ENCODE peak calls at places on chromosome 7, in four cellular contexts. J is heart left ventricle, F is foreskin fibroblast, H is astrocyte of the spinal cord. X is an unnamed sample.

GRCh38 chr7:123649956-123650355 is 5.7 kb upstream of the LMOD2 start:
- DNase-seq in J (no peak), F (no peak), H (peak), X (peak)

GRCh38 chr7:152989889-152990380 is 230.4 kb downstream of the ACTR3B start:
- DNase-seq in J (no peak), F (no peak), H (no peak), X (no peak)

GRCh38 chr7:43721193-43721806 is 8.0 kb downstream of the COA1 start:
- DNase-seq in J (no peak), F (peak), H (peak), X (peak)

GRCh38 chr7:142885311-142886230 is at the start of gene TRPV6:
- DNase-seq in J (no peak), F (no peak), H (no peak), X (no peak)

GRCh38 chr7:129514683-129515082 is 12.4 kb downstream of the SMKR1 start:
- DNase-seq in J (no peak), F (peak), H (peak), X (peak)

GRCh38 chr7:83921798-83922607 is 272.6 kb downstream of the SEMA3A start:
- DNase-seq in J (no peak), F (peak), H (peak), X (peak)

GRCh38 chr7:45874408-45875131 is 1.7 kb upstream of the CCDC201 start:
- DNase-seq in J (no peak), F (peak), H (peak), X (peak)

GRCh38 chr7:294440-295154 is 4.6 kb downstream of the FOXL3 start:
- DNase-seq in J (no peak), F (no peak), H (no peak), X (no peak)

GRCh38 chr7:34357068-34357467 is 300.9 kb upstream of the NPSR1 start:
- DNase-seq in J (no peak), F (no peak), H (peak), X (no peak)

GRCh38 chr7:120834726-120835125 is 23.2 kb downstream of the TSPAN12 start:
- DNase-seq in J (no peak), F (no peak), H (no peak), X (no peak)

GRCh38 chr7:105268056-105268455 is 120.7 kb downstream of the SRPK2 start:
- DNase-seq in J (no peak), F (peak), H (peak), X (peak)

GRCh38 chr7:43674559-43675436 is 54.5 kb downstream of the COA1 start:
- DNase-seq in J (no peak), F (peak), H (peak), X (peak)

GRCh38 chr7:78279035-78279434 is 480.5 kb downstream of the PHTF2 start:
- DNase-seq in J (no peak), F (peak), H (peak), X (peak)

GRCh38 chr7:122299935-122300606 is 4.5 kb downstream of the FEZF1 start:
- DNase-seq in J (no peak), F (no peak), H (no peak), X (no peak)

GRCh38 chr7:81534996-81535395 is 234.9 kb downstream of the HGF start:
- DNase-seq in J (no peak), F (no peak), H (no peak), X (peak)

GRCh38 chr7:33981686-33982424 is 76.5 kb downstream of the BMPER start:
- DNase-seq in J (no peak), F (peak), H (no peak), X (peak)

GRCh38 chr7:23628370-23628769 is 31.2 kb downstream of the CCDC126 start:
- DNase-seq in J (no peak), F (no peak), H (no peak), X (no peak)

GRCh38 chr7:36358589-36358988 is 31.1 kb upstream of the ANLN start:
- DNase-seq in J (no peak), F (no peak), H (no peak), X (no peak)

GRCh38 chr7:2084331-2084730 is 148.4 kb downstream of the MAD1L1 start:
- DNase-seq in J (no peak), F (no peak), H (no peak), X (no peak)

GRCh38 chr7:158613481-158613880 is 25.9 kb upstream of the PTPRN2 start:
- DNase-seq in J (no peak), F (no peak), H (no peak), X (no peak)

GRCh38 chr7:5425507-5426225 is 2.0 kb upstream of the TNRC18 start:
- DNase-seq in J (peak), F (peak), H (peak), X (peak)

GRCh38 chr7:114944742-114945625 is 23.1 kb downstream of the MDFIC start:
- DNase-seq in J (peak), F (peak), H (peak), X (peak)

GRCh38 chr7:116547347-116547746 is 22.5 kb downstream of the CAV1 start:
- DNase-seq in J (no peak), F (peak), H (no peak), X (peak)

GRCh38 chr7:101870361-101871062 is 53.1 kb downstream of the CUX1 start:
- DNase-seq in J (no peak), F (no peak), H (no peak), X (no peak)
- TF ChIP-seq CTCF in J (no peak), F (no peak), H (peak), X (no peak)

GRCh38 chr7:27640914-27641570 is 21.6 kb downstream of the HIBADH start:
- DNase-seq in J (peak), F (peak), H (peak), X (peak)
- H3K4me3 ChIP-seq in J (no peak), F (no peak), H (no peak), X (no peak)

GRCh38 chr7:149147072-149147729 is at the start of gene ZNF398:
- DNase-seq in J (peak), F (peak), H (peak), X (peak)
- TF ChIP-seq CTCF in J (peak), F (peak), H (peak), X (no peak)

DNA sequence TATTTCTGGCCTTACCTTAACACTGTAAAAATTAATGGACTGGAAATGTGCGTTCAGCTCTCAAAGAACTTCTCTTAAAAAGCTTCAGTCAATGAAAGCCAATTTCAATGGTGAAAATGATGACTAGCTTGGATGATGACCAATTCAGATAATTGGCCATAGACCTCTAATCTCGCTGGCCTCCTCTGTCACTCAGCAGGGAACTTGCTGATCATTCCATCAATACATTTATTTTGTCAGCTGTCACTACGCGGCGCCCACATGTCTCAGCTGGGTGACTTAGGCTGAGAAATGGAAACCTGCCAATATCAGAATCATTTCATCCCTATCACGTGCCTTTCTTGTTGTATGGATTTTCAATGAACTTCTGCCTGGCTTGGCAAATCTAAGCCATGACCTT is 673.0 kb upstream of the AUTS2 start:
- DNase-seq in J (no peak), F (no peak), H (no peak), X (no peak)
- H3K4me3 ChIP-seq in J (no peak), F (no peak), H (no peak), X (no peak)

DNA sequence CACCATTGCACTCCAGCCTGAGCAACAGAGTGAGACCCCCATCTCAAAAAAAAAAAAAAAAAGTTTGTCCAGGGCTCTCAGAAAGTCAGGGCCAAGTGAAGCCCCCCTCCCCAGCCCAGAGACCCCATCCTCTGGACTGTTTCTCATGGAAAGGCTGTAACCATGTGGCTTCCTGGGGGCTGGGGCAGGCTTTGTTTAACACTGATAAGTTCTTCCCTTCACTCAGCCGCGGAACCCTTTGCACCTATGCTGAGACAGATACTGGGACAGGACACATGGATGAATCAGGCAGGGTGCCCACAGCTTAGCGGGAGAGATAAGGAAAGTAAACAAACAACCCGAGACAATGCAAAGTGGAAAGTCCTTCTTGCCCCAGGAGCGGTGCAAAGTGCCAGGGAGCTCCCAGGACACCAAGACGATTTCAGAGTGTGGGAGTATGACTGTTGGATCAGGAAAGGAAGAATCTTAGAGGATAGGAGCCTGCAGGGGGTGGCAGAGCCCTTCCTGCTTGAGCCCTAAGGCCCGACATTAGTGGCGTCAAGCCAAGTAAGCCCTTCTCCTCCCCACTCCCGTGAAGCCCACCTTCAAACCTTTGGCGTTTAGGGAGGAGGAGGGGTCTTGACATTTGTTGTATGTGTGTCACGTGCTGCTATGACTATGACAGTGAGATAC is 11.6 kb downstream of the MLXIPL start:
- DNase-seq in J (no peak), F (no peak), H (peak), X (peak)
- TF ChIP-seq CTCF in J (no peak), F (no peak), H (peak), X (peak)

GRCh38 chr7:21724562-21724961 is 181.7 kb downstream of the DNAH11 start:
- DNase-seq in J (no peak), F (no peak), H (no peak), X (no peak)
- H3K4me3 ChIP-seq in J (no peak), F (no peak), H (no peak), X (no peak)

GRCh38 chr7:30556854-30557644 is 37.6 kb upstream of the GARS1 start:
- DNase-seq in J (no peak), F (no peak), H (peak), X (peak)
- TF ChIP-seq CTCF in J (no peak), F (no peak), H (no peak), X (no peak)

GRCh38 chr7:90246184-90246583 is 1.2 kb downstream of the CFAP69 start:
- DNase-seq in J (no peak), F (no peak), H (peak), X (peak)

GRCh38 chr7:90248706-90249105 is 3.7 kb downstream of the CFAP69 start:
- DNase-seq in J (no peak), F (no peak), H (no peak), X (no peak)

GRCh38 chr7:90244909-90245841 is at the start of gene CFAP69:
- DNase-seq in J (peak), F (peak), H (peak), X (peak)

GRCh38 chr7:90251304-90251635 is 6.3 kb downstream of the CFAP69 start:
- DNase-seq in J (no peak), F (no peak), H (no peak), X (peak)

DNA sequence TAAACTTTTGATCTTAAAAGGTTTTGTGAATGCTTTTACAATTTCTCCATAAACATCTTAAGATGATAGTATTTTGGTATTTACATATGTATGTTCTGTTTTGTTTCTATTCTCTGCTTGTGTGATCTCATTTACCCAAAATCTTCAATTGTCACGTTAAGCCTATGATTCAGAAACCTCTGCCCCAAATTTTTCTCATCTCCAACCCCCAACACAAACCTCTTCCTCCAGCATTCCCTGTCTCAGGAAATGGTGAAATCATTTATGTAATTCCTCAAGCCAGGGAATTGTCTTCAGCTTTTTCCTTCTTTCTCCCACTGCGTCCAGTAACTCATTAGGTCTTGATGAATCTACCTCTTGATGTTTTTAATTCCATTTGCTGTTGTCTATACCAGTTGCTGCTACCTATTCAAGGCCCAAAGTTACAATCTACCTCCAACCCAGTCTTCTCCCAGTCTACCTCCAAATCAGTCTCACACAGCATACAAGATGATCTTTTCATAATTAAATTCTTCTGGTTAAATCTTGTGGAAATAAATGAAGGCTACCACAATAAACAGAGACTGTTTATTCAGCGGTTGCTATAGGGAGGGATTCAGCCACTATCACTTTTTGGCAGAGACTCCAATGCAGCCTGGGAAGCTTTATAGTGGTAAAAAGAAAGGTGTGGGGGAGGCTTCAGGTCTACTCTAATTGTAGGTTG is 5.8 kb downstream of the CFAP69 start:
- DNase-seq in J (no peak), F (peak), H (peak), X (peak)
- H3K4me3 ChIP-seq in J (no peak), F (no peak), H (no peak), X (no peak)

GRCh38 chr7:12674861-12675260 is 12.6 kb upstream of the ARL4A start:
- DNase-seq in J (no peak), F (peak), H (peak), X (peak)
- TF ChIP-seq CTCF in J (no peak), F (peak), H (peak), X (peak)

DNA sequence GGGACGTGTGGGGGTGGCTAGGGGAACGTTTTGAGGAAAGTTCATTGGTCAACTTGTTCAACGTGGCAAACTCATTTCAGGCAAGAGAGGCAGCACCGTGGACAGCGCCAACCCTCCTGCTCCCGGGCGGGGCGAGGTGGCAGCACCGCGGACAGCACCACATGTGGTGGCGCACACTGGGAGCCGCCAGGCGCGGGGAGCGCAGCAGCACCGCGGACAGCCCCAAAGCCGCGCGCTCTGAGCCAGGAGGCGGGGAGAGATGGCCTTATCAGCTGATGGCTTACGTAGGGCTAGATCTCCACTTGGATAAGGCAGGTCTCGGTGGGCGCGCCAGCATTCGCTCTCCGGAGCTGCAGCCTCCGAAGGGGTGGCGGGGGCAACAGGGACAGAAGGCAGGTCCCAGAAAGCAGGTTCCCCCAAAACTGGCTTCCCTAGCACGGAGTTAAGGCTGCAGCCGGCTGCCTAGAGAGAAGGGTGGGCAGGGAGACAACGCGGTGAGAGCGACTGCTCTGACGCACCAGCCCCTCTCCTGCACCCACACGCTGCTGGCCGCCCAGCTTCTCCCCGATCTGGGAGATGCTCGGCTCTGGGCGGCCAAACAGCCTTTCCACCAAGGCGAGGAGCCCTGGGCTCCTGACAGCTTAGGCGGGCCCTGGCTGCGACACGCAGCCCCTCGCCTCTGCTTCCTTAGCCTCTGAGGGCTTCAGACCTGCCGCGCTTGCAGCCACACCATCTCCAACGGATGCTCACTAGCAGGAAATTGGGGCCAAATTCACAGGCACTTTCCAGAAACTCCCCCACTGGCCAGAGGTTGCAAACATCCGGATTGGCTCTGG is at the start of gene HTR5A:
- DNase-seq in J (peak), F (peak), H (peak), X (peak)
- H3K4me3 ChIP-seq in J (no peak), F (no peak), H (no peak), X (no peak)